ENCODE peak calls at places on chromosomes 16 and 17, in eight cellular contexts. One of them, this sample, is unnamed.

GRCh38 chr17:17149520-17150449 is 56.3 kb downstream of the PLD6 start:
- DNase-seq in tibial nerve: no peak
- DNase-seq in psoas muscle: no peak
- DNase-seq in HepG2: no peak
- DNase-seq in adrenal gland: peak
- DNase-seq in OCI-LY7: no peak
- DNase-seq in Peyer's patch: no peak
- DNase-seq in transverse colon: no peak
- DNase-seq in this sample: no peak

GRCh38 chr16:27244363-27244755 is 24.2 kb downstream of the NSMCE1 start:
- DNase-seq in transverse colon: no peak
- DNase-seq in OCI-LY7: no peak
- DNase-seq in Peyer's patch: no peak
- DNase-seq in psoas muscle: no peak
- DNase-seq in HepG2: no peak
- DNase-seq in adrenal gland: no peak
- DNase-seq in tibial nerve: no peak
- DNase-seq in this sample: no peak

GRCh38 chr16:59635674-59636073 is 901.6 kb upstream of the GOT2 start:
- DNase-seq in transverse colon: no peak
- DNase-seq in tibial nerve: no peak
- DNase-seq in Peyer's patch: no peak
- DNase-seq in adrenal gland: no peak
- DNase-seq in psoas muscle: no peak
- DNase-seq in OCI-LY7: no peak
- DNase-seq in HepG2: no peak
- DNase-seq in this sample: no peak

GRCh38 chr17:951388-952132 is 28.0 kb downstream of the NXN start:
- DNase-seq in tibial nerve: no peak
- DNase-seq in OCI-LY7: no peak
- DNase-seq in transverse colon: peak
- DNase-seq in adrenal gland: peak
- DNase-seq in Peyer's patch: no peak
- DNase-seq in psoas muscle: no peak
- DNase-seq in HepG2: peak
- DNase-seq in this sample: peak

GRCh38 chr16:8625491-8626087 is 4.1 kb downstream of the METTL22 start:
- DNase-seq in Peyer's patch: no peak
- DNase-seq in adrenal gland: no peak
- DNase-seq in tibial nerve: no peak
- DNase-seq in OCI-LY7: no peak
- DNase-seq in transverse colon: no peak
- DNase-seq in HepG2: no peak
- DNase-seq in psoas muscle: no peak
- DNase-seq in this sample: no peak

GRCh38 chr17:50428831-50429424 is 2.9 kb downstream of the ACSF2 start:
- DNase-seq in Peyer's patch: peak
- DNase-seq in tibial nerve: no peak
- DNase-seq in adrenal gland: peak
- DNase-seq in OCI-LY7: no peak
- DNase-seq in psoas muscle: no peak
- DNase-seq in transverse colon: peak
- DNase-seq in HepG2: peak
- DNase-seq in this sample: no peak

GRCh38 chr17:82720204-82720603 is 3.7 kb downstream of the FN3KRP start:
- DNase-seq in Peyer's patch: peak
- DNase-seq in HepG2: no peak
- DNase-seq in tibial nerve: no peak
- DNase-seq in transverse colon: no peak
- DNase-seq in adrenal gland: no peak
- DNase-seq in psoas muscle: no peak
- DNase-seq in OCI-LY7: no peak
- DNase-seq in this sample: no peak

GRCh38 chr17:50200447-50201225 is 795 bp downstream of the COL1A1 start:
- DNase-seq in OCI-LY7: peak
- DNase-seq in transverse colon: peak
- DNase-seq in adrenal gland: peak
- DNase-seq in psoas muscle: peak
- DNase-seq in HepG2: peak
- DNase-seq in tibial nerve: peak
- DNase-seq in Peyer's patch: peak
- DNase-seq in this sample: no peak

GRCh38 chr16:80084614-80085013 is 456.2 kb upstream of the DYNLRB2 start:
- DNase-seq in HepG2: peak
- DNase-seq in transverse colon: peak
- DNase-seq in Peyer's patch: no peak
- DNase-seq in adrenal gland: peak
- DNase-seq in OCI-LY7: no peak
- DNase-seq in tibial nerve: peak
- DNase-seq in psoas muscle: peak
- DNase-seq in this sample: no peak

GRCh38 chr17:75110307-75110937 is 653 bp downstream of the ARMC7 start:
- DNase-seq in transverse colon: peak
- DNase-seq in adrenal gland: peak
- DNase-seq in Peyer's patch: peak
- DNase-seq in tibial nerve: no peak
- DNase-seq in HepG2: no peak
- DNase-seq in OCI-LY7: peak
- DNase-seq in psoas muscle: peak
- DNase-seq in this sample: no peak

GRCh38 chr17:48644910-48645557 is 18.9 kb upstream of the HOXB9 start:
- DNase-seq in OCI-LY7: no peak
- DNase-seq in transverse colon: no peak
- DNase-seq in HepG2: no peak
- DNase-seq in tibial nerve: no peak
- DNase-seq in Peyer's patch: no peak
- DNase-seq in psoas muscle: no peak
- DNase-seq in adrenal gland: no peak
- DNase-seq in this sample: no peak

GRCh38 chr17:48646183-48647102 is 20.3 kb upstream of the HOXB9 start:
- DNase-seq in psoas muscle: no peak
- DNase-seq in tibial nerve: no peak
- DNase-seq in adrenal gland: no peak
- DNase-seq in transverse colon: peak
- DNase-seq in Peyer's patch: peak
- DNase-seq in HepG2: no peak
- DNase-seq in OCI-LY7: no peak
- DNase-seq in this sample: no peak

GRCh38 chr17:48645639-48646182 is 19.6 kb upstream of the HOXB9 start:
- DNase-seq in adrenal gland: no peak
- DNase-seq in tibial nerve: no peak
- DNase-seq in psoas muscle: no peak
- DNase-seq in HepG2: no peak
- DNase-seq in transverse colon: no peak
- DNase-seq in OCI-LY7: no peak
- DNase-seq in Peyer's patch: no peak
- DNase-seq in this sample: no peak

GRCh38 chr17:48647964-48648245 is 21.7 kb upstream of the HOXB9 start:
- DNase-seq in HepG2: no peak
- DNase-seq in tibial nerve: no peak
- DNase-seq in adrenal gland: no peak
- DNase-seq in Peyer's patch: no peak
- DNase-seq in transverse colon: no peak
- DNase-seq in OCI-LY7: no peak
- DNase-seq in psoas muscle: no peak
- DNase-seq in this sample: no peak

DNA sequence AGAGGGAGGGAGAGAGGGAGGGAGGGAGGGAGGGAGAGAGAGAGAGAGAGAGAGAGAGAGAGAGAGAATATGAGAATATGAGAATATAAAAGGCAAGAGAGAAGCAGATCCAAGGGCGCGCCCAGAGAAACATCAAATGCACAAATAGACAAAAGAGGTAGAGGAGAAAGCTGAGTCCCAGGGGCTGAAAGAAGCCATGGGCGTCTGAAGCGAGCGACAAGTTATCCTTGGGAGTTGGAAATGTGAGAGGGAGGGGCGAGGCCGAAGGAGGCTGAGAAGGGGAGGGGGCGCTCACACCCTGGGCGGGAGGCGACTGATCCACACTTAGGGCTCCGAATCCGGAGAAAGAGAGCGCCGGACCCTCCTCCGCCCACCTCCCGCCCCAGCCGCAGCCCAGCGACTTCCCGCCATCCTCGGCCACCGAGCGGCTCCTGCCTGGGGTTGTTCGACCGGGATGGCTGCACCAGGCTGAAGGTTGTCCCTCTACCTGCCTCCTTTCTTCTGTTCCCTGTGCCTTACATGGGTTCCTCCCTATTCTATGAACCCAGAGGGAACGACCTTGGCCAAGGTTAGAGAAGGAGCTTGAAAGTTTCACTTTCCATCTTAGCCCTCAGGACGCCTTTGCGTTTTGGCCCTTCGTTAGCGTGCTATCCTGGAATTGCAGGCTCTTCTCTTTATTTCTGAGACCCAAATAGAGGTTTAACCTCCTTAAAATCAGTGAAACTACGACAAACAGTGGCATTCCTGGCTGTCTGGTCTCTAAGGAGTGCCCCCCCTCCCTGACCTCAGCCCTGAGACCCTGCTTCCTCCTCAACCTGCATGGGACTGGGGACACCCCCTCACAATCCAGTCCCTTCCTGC is 21.2 kb upstream of the HOXB9 start:
- DNase-seq in HepG2: no peak
- DNase-seq in transverse colon: peak
- DNase-seq in tibial nerve: no peak
- DNase-seq in Peyer's patch: no peak
- DNase-seq in OCI-LY7: no peak
- DNase-seq in psoas muscle: no peak
- DNase-seq in adrenal gland: no peak
- DNase-seq in this sample: no peak
- H3K4me3 ChIP-seq in HepG2: peak
- H3K4me3 ChIP-seq in transverse colon: peak
- H3K4me3 ChIP-seq in tibial nerve: peak
- H3K4me3 ChIP-seq in Peyer's patch: peak
- H3K4me3 ChIP-seq in OCI-LY7: peak
- H3K4me3 ChIP-seq in psoas muscle: peak
- H3K4me3 ChIP-seq in adrenal gland: peak
- H3K4me3 ChIP-seq in this sample: peak

GRCh38 chr16:4376820-4377572 is 5.3 kb downstream of the VASN start:
- DNase-seq in Peyer's patch: no peak
- DNase-seq in adrenal gland: no peak
- DNase-seq in OCI-LY7: no peak
- DNase-seq in transverse colon: no peak
- DNase-seq in HepG2: no peak
- DNase-seq in tibial nerve: no peak
- DNase-seq in psoas muscle: no peak
- DNase-seq in this sample: no peak
- H3K27ac ChIP-seq in Peyer's patch: peak
- H3K27ac ChIP-seq in adrenal gland: peak
- H3K27ac ChIP-seq in OCI-LY7: no peak
- H3K27ac ChIP-seq in transverse colon: peak
- H3K27ac ChIP-seq in HepG2: no peak
- H3K27ac ChIP-seq in tibial nerve: peak
- H3K27ac ChIP-seq in psoas muscle: peak
- H3K27ac ChIP-seq in this sample: peak

GRCh38 chr17:80126449-80126715 is 20.5 kb downstream of the EIF4A3 start:
- DNase-seq in psoas muscle: no peak
- DNase-seq in transverse colon: no peak
- DNase-seq in Peyer's patch: no peak
- DNase-seq in HepG2: no peak
- DNase-seq in tibial nerve: no peak
- DNase-seq in OCI-LY7: no peak
- DNase-seq in adrenal gland: no peak
- DNase-seq in this sample: no peak

GRCh38 chr17:80122926-80123505 is 21.6 kb downstream of the GAA start:
- DNase-seq in OCI-LY7: no peak
- DNase-seq in adrenal gland: no peak
- DNase-seq in tibial nerve: no peak
- DNase-seq in Peyer's patch: no peak
- DNase-seq in psoas muscle: no peak
- DNase-seq in transverse colon: no peak
- DNase-seq in HepG2: no peak
- DNase-seq in this sample: no peak

GRCh38 chr17:80125656-80126448 is 21.1 kb downstream of the EIF4A3 start:
- DNase-seq in transverse colon: no peak
- DNase-seq in adrenal gland: no peak
- DNase-seq in psoas muscle: no peak
- DNase-seq in HepG2: no peak
- DNase-seq in tibial nerve: no peak
- DNase-seq in OCI-LY7: no peak
- DNase-seq in Peyer's patch: no peak
- DNase-seq in this sample: no peak

GRCh38 chr17:80123791-80124190 is 22.4 kb downstream of the GAA start:
- DNase-seq in adrenal gland: peak
- DNase-seq in Peyer's patch: no peak
- DNase-seq in tibial nerve: no peak
- DNase-seq in transverse colon: no peak
- DNase-seq in psoas muscle: peak
- DNase-seq in HepG2: no peak
- DNase-seq in OCI-LY7: no peak
- DNase-seq in this sample: no peak

DNA sequence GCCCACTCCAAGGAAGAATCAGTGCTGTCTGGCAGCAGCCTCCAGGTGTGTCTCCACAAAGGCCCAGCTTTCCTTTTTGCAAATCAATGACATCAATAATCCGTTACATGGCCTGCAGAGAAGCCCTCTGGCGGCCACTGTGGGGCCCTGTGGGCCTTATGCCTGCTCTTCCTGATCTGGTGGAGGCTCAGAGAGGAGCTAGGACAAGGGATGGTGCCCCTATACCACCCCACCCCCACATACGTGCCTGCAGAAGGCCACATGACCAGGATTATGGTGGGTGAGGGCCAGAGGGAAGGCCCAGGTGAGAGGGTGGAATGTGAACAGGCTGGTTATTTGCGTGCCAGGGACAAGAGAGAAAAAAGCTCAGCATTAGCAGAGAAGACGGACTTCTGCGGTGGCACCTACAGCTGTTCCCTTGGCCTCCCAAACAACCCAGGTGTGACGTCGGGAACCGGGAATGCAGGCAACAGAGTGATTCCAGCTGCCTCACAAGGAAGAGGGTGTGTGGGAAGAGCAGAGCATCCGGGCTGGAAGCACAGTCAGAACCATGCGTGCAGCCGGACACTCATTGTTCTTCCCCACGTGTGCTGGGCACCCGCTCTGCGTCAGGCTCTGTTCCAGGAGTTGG is 22.5 kb downstream of the EIF4A3 start:
- DNase-seq in HepG2: peak
- DNase-seq in Peyer's patch: no peak
- DNase-seq in OCI-LY7: no peak
- DNase-seq in adrenal gland: peak
- DNase-seq in psoas muscle: no peak
- DNase-seq in transverse colon: no peak
- DNase-seq in tibial nerve: no peak
- DNase-seq in this sample: no peak
- TF ChIP-seq CTCF in HepG2: peak
- TF ChIP-seq CTCF in Peyer's patch: no peak
- TF ChIP-seq CTCF in OCI-LY7: peak
- TF ChIP-seq CTCF in adrenal gland: no peak
- TF ChIP-seq CTCF in psoas muscle: no peak
- TF ChIP-seq CTCF in transverse colon: no peak
- TF ChIP-seq CTCF in tibial nerve: no peak
- TF ChIP-seq CTCF in this sample: peak

DNA sequence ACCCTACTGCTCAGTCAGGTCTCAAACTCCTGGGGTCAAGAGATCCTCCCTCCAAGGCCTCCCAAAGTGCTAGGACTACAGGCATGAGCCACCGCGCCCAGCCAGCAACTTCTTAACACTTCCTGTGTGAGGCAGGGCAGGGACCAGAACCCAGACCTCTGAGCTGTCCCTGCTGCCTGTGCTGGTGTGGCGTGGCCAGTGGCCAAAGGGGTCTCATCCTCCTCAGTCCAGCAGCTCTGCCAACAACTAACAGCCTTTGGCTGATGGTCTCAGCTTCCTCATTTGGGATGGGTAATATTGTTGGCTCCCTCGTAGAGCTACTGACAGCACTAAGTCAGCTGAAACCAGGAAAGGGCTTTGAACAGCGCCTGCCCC is 1.4 kb upstream of the LLGL1 start:
- DNase-seq in HepG2: peak
- DNase-seq in OCI-LY7: no peak
- DNase-seq in Peyer's patch: no peak
- DNase-seq in adrenal gland: no peak
- DNase-seq in transverse colon: no peak
- DNase-seq in psoas muscle: no peak
- DNase-seq in tibial nerve: no peak
- DNase-seq in this sample: no peak
- H3K4me3 ChIP-seq in HepG2: peak
- H3K4me3 ChIP-seq in OCI-LY7: no peak
- H3K4me3 ChIP-seq in Peyer's patch: no peak
- H3K4me3 ChIP-seq in adrenal gland: no peak
- H3K4me3 ChIP-seq in transverse colon: no peak
- H3K4me3 ChIP-seq in psoas muscle: no peak
- H3K4me3 ChIP-seq in tibial nerve: no peak
- H3K4me3 ChIP-seq in this sample: no peak